ENCODE peak calls at places on chromosomes 7 and 10, in nine cellular contexts. M, I, F, B, U, D, X, P and Y are unnamed samples.
A peak's percentile ranks its signal among the peaks of the same experiment; 100 is the strongest.

GRCh38 chr10:45374451-45375052 is 536 bp downstream of the ALOX5 start:
- DNase-seq in M (no peak), I (no peak), F (no peak), B (no peak), U (no peak), D (no peak), X (no peak), P (no peak), Y (no peak)

GRCh38 chr10:132850896-132851295 is 64.9 kb upstream of the NKX6-2 start:
- DNase-seq in M (no peak), I (no peak), F (peak; percentile 10), B (no peak), U (peak; percentile 41), D (no peak), X (no peak), P (peak; percentile 9), Y (peak; percentile 38)

GRCh38 chr7:132030161-132030568 is 473.7 kb upstream of the PODXL start:
- DNase-seq in M (no peak), I (peak; percentile 65), F (peak; percentile 75), B (no peak), U (no peak), D (peak; percentile 30), X (no peak), P (no peak), Y (peak; percentile 55)

GRCh38 chr7:112481833-112482669 is 1.3 kb downstream of the LSMEM1 start:
- DNase-seq in M (no peak), I (no peak), F (peak; percentile 47), B (peak; percentile 86), U (peak; percentile 90), D (peak; percentile 23), X (peak; percentile 50), P (no peak), Y (no peak)

GRCh38 chr10:103019426-103019825 is 101.3 kb downstream of the CNNM2 start:
- DNase-seq in M (no peak), I (no peak), F (no peak), B (no peak), U (no peak), D (no peak), X (no peak), P (no peak), Y (no peak)

GRCh38 chr10:11424456-11425287 is 186.8 kb downstream of the USP6NL start:
- DNase-seq in M (no peak), I (peak; percentile 64), F (peak; percentile 35), B (peak; percentile 36), U (no peak), D (peak; percentile 53), X (peak; percentile 41), P (no peak), Y (no peak)

GRCh38 chr10:35563266-35563891 is 41.8 kb upstream of the GJD4 start:
- DNase-seq in M (no peak), I (peak; percentile 63), F (peak; percentile 57), B (peak; percentile 76), U (peak; percentile 79), D (peak; percentile 64), X (peak; percentile 49), P (no peak), Y (peak; percentile 64)

GRCh38 chr10:31961675-31962074 is 33.0 kb upstream of the ARHGAP12 start:
- DNase-seq in M (no peak), I (no peak), F (no peak), B (peak; percentile 64), U (no peak), D (no peak), X (no peak), P (no peak), Y (no peak)

GRCh38 chr7:43615558-43616145 is 32.7 kb downstream of the STK17A start:
- DNase-seq in M (no peak), I (no peak), F (no peak), B (no peak), U (no peak), D (no peak), X (no peak), P (no peak), Y (no peak)

GRCh38 chr7:131507592-131508331 is 48.7 kb downstream of the PODXL start:
- DNase-seq in M (peak; percentile 15), I (peak; percentile 90), F (peak; percentile 84), B (peak; percentile 60), U (peak; percentile 92), D (peak; percentile 88), X (peak; percentile 44), P (peak; percentile 91), Y (peak; percentile 79)

DNA sequence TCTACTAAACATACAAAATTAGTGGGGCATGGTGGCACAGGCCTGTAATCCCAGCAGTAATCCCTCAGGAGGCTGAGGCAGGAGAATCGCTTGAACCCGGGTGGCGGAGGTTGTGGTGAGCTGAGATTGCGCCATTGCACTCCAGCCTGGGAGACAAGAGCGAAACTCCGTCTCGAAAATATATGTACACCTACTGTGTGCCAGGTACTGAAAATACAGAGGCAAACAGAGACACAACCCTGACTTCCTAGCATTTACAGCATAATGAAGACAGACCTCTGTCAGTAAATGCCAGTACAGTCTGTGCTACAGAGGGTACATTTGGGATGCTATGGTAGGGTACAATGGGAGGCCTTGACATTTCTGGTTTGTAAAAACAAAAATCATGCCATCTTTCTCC is 66.6 kb downstream of the ABCC2 start:
- DNase-seq in M (no peak), I (no peak), F (no peak), B (no peak), U (no peak), D (no peak), X (no peak), P (no peak), Y (no peak)
- TF ChIP-seq POLR2A in M (no peak), I (no peak), F (no peak), B (no peak), U (no peak), D (no peak), X (no peak), P (no peak), Y (no peak)

DNA sequence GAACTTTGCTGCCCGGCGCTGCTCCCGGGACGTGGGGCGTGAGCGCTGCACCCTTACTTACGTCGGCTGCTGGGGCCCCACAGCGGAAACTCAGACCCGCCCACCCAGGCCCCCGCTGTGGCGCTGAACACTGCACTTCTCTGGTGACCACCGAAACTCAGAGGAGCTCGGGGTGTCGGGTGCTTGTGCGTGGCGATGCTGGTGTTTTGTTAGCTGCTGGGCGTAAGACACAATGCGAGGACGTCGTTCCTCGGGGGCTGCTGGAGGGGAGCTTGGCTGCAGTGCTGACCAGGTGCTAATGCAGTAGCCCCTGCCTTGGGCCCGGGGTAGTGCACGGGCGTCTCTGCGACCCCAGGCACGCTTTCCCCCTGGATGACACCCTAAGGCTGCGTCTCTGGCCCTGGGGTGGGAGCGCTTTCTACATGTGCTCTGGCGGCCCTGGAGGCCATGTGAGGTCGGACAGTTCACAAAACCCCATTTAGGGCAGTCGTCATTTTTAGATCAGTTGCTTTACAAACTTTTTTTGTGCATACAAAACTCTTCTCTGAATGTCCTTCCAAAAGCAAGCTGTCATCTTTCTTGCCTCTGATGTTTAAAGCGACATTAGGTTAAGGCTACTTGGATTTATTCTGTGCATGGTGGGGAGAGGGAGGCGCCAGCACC is 5.7 kb downstream of the MAFK start:
- DNase-seq in M (no peak), I (no peak), F (peak; percentile 30), B (no peak), U (peak; percentile 66), D (peak; percentile 44), X (no peak), P (no peak), Y (no peak)
- H3K27ac ChIP-seq in M (peak overlapping the region; percentile 86), I (peak overlapping the region; percentile 98), F (peak overlapping the region; percentile 100), B (peak overlapping the region; percentile 81), U (peak overlapping the region; percentile 99), D (peak overlapping the region; percentile 82), X (peak overlapping the region; percentile 83), P (peak overlapping the region; percentile 99), Y (peak overlapping the region; percentile 72)

GRCh38 chr7:151076863-151077704 is 3.5 kb downstream of the FASTK start:
- DNase-seq in M (no peak), I (no peak), F (no peak), B (no peak), U (no peak), D (peak; percentile 22), X (no peak), P (no peak), Y (no peak)
- TF ChIP-seq POLR2A in M (no peak), I (no peak), F (no peak), B (no peak), U (no peak), D (no peak), X (peak; percentile 16), P (no peak), Y (no peak)

DNA sequence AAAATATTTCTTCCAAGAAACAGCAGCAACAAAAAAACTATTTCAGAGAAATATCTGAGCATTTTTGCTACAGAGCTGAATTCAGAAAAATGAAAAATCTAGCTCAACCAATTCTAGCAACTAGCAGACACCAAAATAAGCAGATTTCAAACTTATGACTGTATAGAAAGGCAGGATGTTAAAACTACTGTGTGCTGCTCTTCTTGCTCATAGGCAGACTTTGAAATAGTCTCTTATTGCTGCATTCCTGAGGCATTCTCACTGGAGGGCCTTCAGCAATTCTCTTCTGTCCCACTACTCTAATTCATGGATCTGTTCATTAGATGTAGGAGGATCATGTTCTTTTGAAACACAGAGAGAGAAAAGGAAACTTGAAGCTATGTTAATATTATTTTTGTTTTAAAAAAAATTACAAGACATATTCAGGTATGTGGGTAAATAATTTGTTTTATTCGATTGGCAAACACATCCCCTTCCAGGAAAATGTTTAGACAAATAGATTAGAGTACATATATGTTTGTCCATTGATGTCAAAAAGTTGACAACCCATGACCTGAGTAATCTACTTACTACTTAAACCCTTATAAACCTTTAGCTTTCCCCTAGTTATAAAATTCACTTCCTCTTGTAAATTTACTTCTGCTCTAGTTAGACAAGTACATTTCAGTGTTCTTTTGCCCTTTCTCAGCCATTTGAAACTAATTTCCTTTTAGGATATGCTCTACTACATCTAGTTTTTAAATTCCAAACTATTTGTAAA is 428.2 kb upstream of the POT1 start:
- DNase-seq in M (no peak), I (no peak), F (no peak), B (no peak), U (no peak), D (no peak), X (no peak), P (no peak), Y (no peak)
- H3K27ac ChIP-seq in M (no peak overlapping the region), I (no peak overlapping the region), F (no peak overlapping the region), B (no peak overlapping the region), U (no peak overlapping the region), D (no peak overlapping the region), X (no peak overlapping the region), P (no peak overlapping the region), Y (no peak overlapping the region)

DNA sequence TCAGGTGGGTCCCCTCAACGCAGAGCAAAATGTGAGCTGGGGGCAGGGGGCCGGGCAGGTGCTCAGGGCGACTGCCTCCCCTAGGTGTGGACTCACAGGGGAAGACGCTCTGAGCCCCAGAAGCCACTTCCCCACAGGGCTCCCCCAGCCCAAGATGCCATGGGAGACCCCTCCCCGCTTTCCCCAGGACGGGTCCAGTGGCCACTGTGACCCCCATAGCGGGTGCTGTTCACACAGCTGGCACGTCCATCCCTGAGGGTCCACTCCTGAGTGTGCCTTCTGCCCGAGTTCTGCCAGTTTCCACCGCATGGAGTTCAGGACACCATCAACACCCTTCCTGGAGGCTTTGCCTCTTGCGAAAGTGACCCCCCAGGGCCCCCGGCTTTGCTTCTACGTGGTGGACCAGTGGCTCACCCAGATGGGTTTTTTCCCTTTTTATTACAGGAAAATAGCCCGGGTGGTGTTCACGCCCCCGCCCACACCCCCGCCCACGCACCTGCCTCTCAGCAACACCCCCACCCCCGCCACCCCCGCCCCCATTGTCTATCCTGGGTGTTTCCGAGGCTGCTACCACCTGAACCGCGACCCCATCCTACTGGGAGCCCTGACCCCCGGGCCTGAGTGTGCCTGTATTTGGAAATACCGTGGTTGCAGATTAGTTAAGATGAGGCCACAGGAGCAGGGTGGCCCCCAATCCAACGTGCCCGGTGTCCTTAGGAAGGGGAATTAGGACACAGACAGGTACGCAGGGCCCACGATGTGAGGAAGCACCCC is 32.0 kb downstream of the ADAP1 start:
- DNase-seq in M (no peak), I (peak; percentile 11), F (peak; percentile 17), B (no peak), U (peak; percentile 60), D (peak; percentile 12), X (no peak), P (peak; percentile 11), Y (peak; percentile 56)
- TF ChIP-seq POLR2A in M (no peak), I (no peak), F (no peak), B (no peak), U (no peak), D (no peak), X (no peak), P (no peak), Y (no peak)